ENCODE peak calls at places on chromosomes 4 and X, in five cellular contexts. X, G, J, V and Y are unnamed samples.

GRCh38 chr4:106194801-106195200 is 121.2 kb downstream of the TBCK start:
- DNase-seq in X (no peak), G (no peak), J (no peak), V (no peak), Y (no peak)

GRCh38 chr4:127782275-127783025 is at the start of gene HSPA4L:
- DNase-seq in X (peak; percentile 62), G (no peak), J (no peak), V (peak; percentile 60), Y (peak; percentile 87)

GRCh38 chrX:48559636-48560035 is 14.6 kb upstream of the RBM3 start:
- DNase-seq in X (no peak), G (no peak), J (no peak), V (no peak), Y (no peak)

GRCh38 chr4:140330311-140330900 is 43.0 kb upstream of the SCOC start:
- DNase-seq in X (no peak), G (no peak), J (peak; percentile 47), V (no peak), Y (peak; percentile 19)

GRCh38 chr4:88320174-88320779 is 35.9 kb upstream of the PPM1K start:
- DNase-seq in X (peak; percentile 21), G (no peak), J (no peak), V (no peak), Y (peak; percentile 58)

GRCh38 chr4:8600686-8601085 is 8.1 kb downstream of the CPZ start:
- DNase-seq in X (no peak), G (no peak), J (no peak), V (no peak), Y (no peak)

GRCh38 chr4:99832854-99833253 is 16.2 kb downstream of the DAPP1 start:
- DNase-seq in X (no peak), G (no peak), J (no peak), V (no peak), Y (no peak)

GRCh38 chr4:88106205-88106604 is 52.2 kb downstream of the ABCG2 start:
- DNase-seq in X (no peak), G (no peak), J (no peak), V (no peak), Y (no peak)